ENCODE peak calls at places on chromosomes 16 and 17, in ten cellular contexts. V, T, J, R, Q, B, Z, O, F and P are unnamed samples.

GRCh38 chr17:19904924-19905323 is 37.2 kb upstream of the ULK2 start:
- DNase-seq in V (no peak), T (no peak), J (no peak), R (no peak), Q (no peak), B (no peak), Z (no peak), O (no peak), F (no peak), P (peak)

GRCh38 chr17:48213797-48214196 is 106.2 kb downstream of the SNX11 start:
- DNase-seq in V (no peak), T (no peak), J (no peak), R (no peak), Q (no peak), B (no peak), Z (no peak), O (no peak), F (no peak), P (no peak)

GRCh38 chr16:77043076-77043475 is 147.9 kb upstream of the MON1B start:
- DNase-seq in V (no peak), T (no peak), J (peak), R (no peak), Q (no peak), B (no peak), Z (no peak), O (peak), F (peak), P (no peak)

GRCh38 chr16:74275031-74275636 is 21.5 kb upstream of the PSMD7 start:
- DNase-seq in V (no peak), T (no peak), J (no peak), R (no peak), Q (peak), B (peak), Z (no peak), O (peak), F (no peak), P (no peak)

GRCh38 chr17:73192219-73192893 is 499 bp upstream of the COG1 start:
- DNase-seq in V (peak), T (peak), J (no peak), R (peak), Q (peak), B (peak), Z (peak), O (peak), F (peak), P (peak)

GRCh38 chr16:66984902-66985311 is 3.5 kb upstream of the CES4A start:
- DNase-seq in V (no peak), T (no peak), J (no peak), R (no peak), Q (no peak), B (no peak), Z (peak), O (no peak), F (no peak), P (no peak)

GRCh38 chr16:82031116-82032084 is 3.7 kb upstream of the HSD17B2 start:
- DNase-seq in V (no peak), T (no peak), J (peak), R (no peak), Q (peak), B (peak), Z (no peak), O (peak), F (peak), P (no peak)

GRCh38 chr16:4968879-4969278 is 10.7 kb downstream of the SEC14L5 start:
- DNase-seq in V (no peak), T (no peak), J (no peak), R (no peak), Q (no peak), B (no peak), Z (no peak), O (no peak), F (no peak), P (no peak)

GRCh38 chr16:84294196-84295142 is at the start of gene WFDC1:
- DNase-seq in V (peak), T (no peak), J (no peak), R (no peak), Q (no peak), B (peak), Z (no peak), O (no peak), F (no peak), P (peak)

GRCh38 chr17:81398855-81399451 is 3.7 kb downstream of the BAHCC1 start:
- DNase-seq in V (no peak), T (no peak), J (no peak), R (no peak), Q (peak), B (no peak), Z (no peak), O (no peak), F (no peak), P (no peak)